ENCODE peak calls at places on chromosome 16, in seven cellular contexts. M, H, L, K, F, D and S are unnamed samples.

GRCh38 chr16:56800355-56800754 is 64.7 kb upstream of the SLC12A3 start:
- DNase-seq in M (no peak), H (no peak), L (no peak), K (no peak), F (no peak), D (no peak), S (no peak)

GRCh38 chr16:46918905-46919792 is 35.0 kb downstream of the GPT2 start:
- DNase-seq in M (no peak), H (no peak), L (no peak), K (no peak), F (no peak), D (no peak), S (no peak)

GRCh38 chr16:72137380-72138063 is 34.4 kb downstream of the PMFBP1 start:
- DNase-seq in M (no peak), H (no peak), L (no peak), K (no peak), F (no peak), D (no peak), S (no peak)

GRCh38 chr16:66390346-66391108 is 24.0 kb downstream of the CDH5 start:
- DNase-seq in M (no peak), H (no peak), L (no peak), K (no peak), F (no peak), D (no peak), S (no peak)

GRCh38 chr16:84068783-84069464 is 26.3 kb upstream of the SLC38A8 start:
- DNase-seq in M (no peak), H (no peak), L (no peak), K (no peak), F (no peak), D (no peak), S (no peak)

GRCh38 chr16:86575754-86576557 is 2.4 kb upstream of the FOXL1 start:
- DNase-seq in M (peak; percentile 90), H (peak; percentile 75), L (no peak), K (no peak), F (peak; percentile 64), D (peak; percentile 89), S (no peak)

GRCh38 chr16:17211797-17212196 is 259.0 kb downstream of the XYLT1 start:
- DNase-seq in M (no peak), H (no peak), L (no peak), K (peak; percentile 3), F (no peak), D (no peak), S (no peak)

GRCh38 chr16:72422308-72422897 is 250.4 kb upstream of the PMFBP1 start:
- DNase-seq in M (no peak), H (no peak), L (no peak), K (no peak), F (no peak), D (no peak), S (no peak)

GRCh38 chr16:68396481-68396880 is 51.8 kb downstream of the SMPD3 start:
- DNase-seq in M (no peak), H (no peak), L (peak; percentile 42), K (peak; percentile 43), F (peak; percentile 48), D (no peak), S (no peak)

GRCh38 chr16:48321307-48322036 is 63.7 kb downstream of the SIAH1 start:
- DNase-seq in M (no peak), H (no peak), L (no peak), K (no peak), F (no peak), D (no peak), S (no peak)

GRCh38 chr16:17273142-17273561 is 197.6 kb downstream of the XYLT1 start:
- DNase-seq in M (peak; percentile 38), H (no peak), L (no peak), K (no peak), F (peak; percentile 70), D (no peak), S (peak; percentile 46)

GRCh38 chr16:89009343-89010209 is 32.6 kb upstream of the CBFA2T3 start:
- DNase-seq in M (no peak), H (no peak), L (no peak), K (no peak), F (peak; percentile 41), D (no peak), S (no peak)

GRCh38 chr16:48011888-48012658 is 143.7 kb downstream of the ABCC12 start:
- DNase-seq in M (no peak), H (no peak), L (no peak), K (no peak), F (no peak), D (no peak), S (no peak)

GRCh38 chr16:635573-636205 is 416 bp downstream of the METTL26 start:
- DNase-seq in M (no peak), H (no peak), L (no peak), K (no peak), F (peak; percentile 38), D (no peak), S (no peak)

GRCh38 chr16:27920391-27920891 is 143.1 kb downstream of the GSG1L start:
- DNase-seq in M (no peak), H (no peak), L (no peak), K (no peak), F (no peak), D (no peak), S (no peak)

GRCh38 chr16:11093578-11094074 is 149.3 kb downstream of the CLEC16A start:
- DNase-seq in M (no peak), H (no peak), L (no peak), K (no peak), F (no peak), D (no peak), S (no peak)

GRCh38 chr16:11410382-11411058 is 65.3 kb downstream of the RMI2 start:
- DNase-seq in M (peak; percentile 26), H (peak; percentile 48), L (no peak), K (no peak), F (no peak), D (peak; percentile 41), S (no peak)

GRCh38 chr16:66650707-66651473 is 45.7 kb downstream of the CMTM4 start:
- DNase-seq in M (peak; percentile 91), H (no peak), L (peak; percentile 63), K (peak; percentile 69), F (peak; percentile 84), D (peak; percentile 80), S (peak; percentile 68)

GRCh38 chr16:67546761-67547422 is 15.4 kb upstream of the CTCF start:
- DNase-seq in M (peak; percentile 65), H (no peak), L (peak; percentile 66), K (peak; percentile 65), F (peak; percentile 65), D (peak; percentile 81), S (no peak)

GRCh38 chr16:11743308-11744074 is 834 bp upstream of the TXNDC11 start:
- DNase-seq in M (peak; percentile 72), H (peak; percentile 39), L (peak; percentile 38), K (no peak), F (peak; percentile 46), D (peak; percentile 37), S (peak; percentile 32)

GRCh38 chr16:52532384-52532783 is 14.6 kb downstream of the TOX3 start:
- DNase-seq in M (no peak), H (no peak), L (no peak), K (no peak), F (no peak), D (no peak), S (no peak)

GRCh38 chr16:88923926-88924833 is 52.8 kb downstream of the CBFA2T3 start:
- DNase-seq in M (no peak), H (no peak), L (no peak), K (no peak), F (peak; percentile 94), D (no peak), S (no peak)

GRCh38 chr16:70635356-70636016 is 10.9 kb upstream of the IL34 start:
- DNase-seq in M (peak; percentile 45), H (no peak), L (no peak), K (no peak), F (no peak), D (peak; percentile 42), S (no peak)

GRCh38 chr16:35152067-35152627 is 1692.7 kb downstream of the TP53TG3F start:
- DNase-seq in M (no peak), H (no peak), L (no peak), K (no peak), F (no peak), D (no peak), S (no peak)
- H3K9me3 ChIP-seq in M (no peaks in the 10 kb centered on the region), H (no peaks in the 10 kb centered on the region), L (peaks cover 5% of the 10 kb centered on the region), K (peaks cover 31% of the 10 kb centered on the region), F (no peaks in the 10 kb centered on the region), D (no peaks in the 10 kb centered on the region), S (no peaks in the 10 kb centered on the region)

DNA sequence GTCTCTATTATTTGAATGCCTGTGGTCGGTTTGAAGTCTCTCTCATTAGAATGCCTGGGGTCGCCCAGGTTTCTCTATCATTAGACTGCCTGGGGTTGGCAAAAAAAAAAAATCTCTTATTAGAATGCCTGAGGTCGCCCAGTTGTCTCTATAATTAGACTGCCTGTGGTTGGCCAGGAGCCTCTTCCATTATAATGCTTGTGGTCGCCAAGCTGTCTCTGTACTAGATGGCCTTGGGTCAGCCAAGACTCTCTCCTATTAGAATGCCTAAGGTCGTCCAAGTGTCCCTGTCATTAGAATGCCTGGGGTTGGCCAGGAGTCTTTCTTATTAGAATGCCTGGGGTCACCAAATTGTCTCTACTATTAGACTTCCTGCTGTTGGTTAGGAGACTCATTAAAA is 2228.4 kb downstream of the TP53TG3F start:
- DNase-seq in M (no peak), H (no peak), L (no peak), K (no peak), F (no peak), D (no peak), S (no peak)
- H3K9me3 ChIP-seq in M (no peaks in the 10 kb centered on the region), H (no peaks in the 10 kb centered on the region), L (peaks cover 6% of the 10 kb centered on the region), K (peaks cover 63% of the 10 kb centered on the region), F (no peaks in the 10 kb centered on the region), D (no peaks in the 10 kb centered on the region), S (no peaks in the 10 kb centered on the region)

GRCh38 chr16:35574011-35574410 is 2114.6 kb downstream of the TP53TG3F start:
- DNase-seq in M (no peak), H (no peak), L (no peak), K (no peak), F (no peak), D (no peak), S (no peak)

GRCh38 chr16:35575432-35575821 is 2116.0 kb downstream of the TP53TG3F start:
- DNase-seq in M (no peak), H (no peak), L (no peak), K (no peak), F (no peak), D (no peak), S (no peak)

GRCh38 chr16:35572186-35572585 is 2112.8 kb downstream of the TP53TG3F start:
- DNase-seq in M (no peak), H (no peak), L (no peak), K (no peak), F (no peak), D (no peak), S (no peak)

GRCh38 chr16:35574454-35575431 is 2115.3 kb downstream of the TP53TG3F start:
- DNase-seq in M (no peak), H (no peak), L (no peak), K (no peak), F (no peak), D (no peak), S (no peak)

GRCh38 chr16:35573407-35573806 is 2114.0 kb downstream of the TP53TG3F start:
- DNase-seq in M (no peak), H (no peak), L (no peak), K (no peak), F (no peak), D (no peak), S (no peak)
- H3K9me3 ChIP-seq in M (no peaks in the 10 kb centered on the region), H (no peaks in the 10 kb centered on the region), L (peaks cover 4% of the 10 kb centered on the region), K (peaks cover 23% of the 10 kb centered on the region), F (no peaks in the 10 kb centered on the region), D (no peaks in the 10 kb centered on the region), S (no peaks in the 10 kb centered on the region)

DNA sequence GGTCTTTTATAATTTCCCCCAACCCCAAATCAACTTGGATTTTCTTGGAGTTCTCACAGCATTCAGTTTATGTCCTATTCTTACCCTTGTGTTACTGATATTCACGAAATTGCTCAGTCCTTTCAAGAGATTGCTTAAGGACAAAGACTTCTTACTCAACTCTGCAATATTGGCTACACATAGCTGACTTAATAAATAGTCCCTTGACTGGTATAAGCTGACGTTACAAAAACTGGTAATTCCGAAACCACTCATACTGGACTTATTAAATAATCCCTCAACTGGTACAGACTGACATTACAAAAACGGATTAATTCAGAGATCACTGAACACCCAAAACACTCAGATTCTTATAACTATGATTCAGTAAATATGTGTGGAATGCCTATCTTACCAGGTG is 860 bp downstream of the TIGD7 start:
- DNase-seq in M (no peak), H (no peak), L (no peak), K (no peak), F (no peak), D (no peak), S (no peak)
- H3K9me3 ChIP-seq in M (peaks cover 4% of the 10 kb centered on the region), H (peaks cover 36% of the 10 kb centered on the region), L (peaks cover 20% of the 10 kb centered on the region), K (peaks cover 42% of the 10 kb centered on the region), F (no peaks in the 10 kb centered on the region), D (no peaks in the 10 kb centered on the region), S (peaks cover 68% of the 10 kb centered on the region)